ENCODE peak calls at places on chromosome 4, in four cellular contexts. S is AG08396; Y is NCI-H2081; D is activated CD4-positive, alpha-beta T cell treated with anti-CD3 and anti-CD28 coated beads, Interleukin-2, amount 50 U/mL, for 1 hour. B is an unnamed sample.

GRCh38 chr4:4387531-4388311 is 819 bp downstream of the NSG1 start:
- DNase-seq in Y (no peak), D (no peak), S (no peak), B (no peak)

GRCh38 chr4:41890085-41890484 is 45.1 kb upstream of the TMEM33 start:
- DNase-seq in Y (no peak), D (no peak), S (no peak), B (no peak)

GRCh38 chr4:185933078-185933581 is 121.1 kb upstream of the SORBS2 start:
- DNase-seq in Y (no peak), S (no peak), D (no peak), B (no peak)

GRCh38 chr4:158186815-158187214 is 14.0 kb upstream of the GASK1B start:
- DNase-seq in D (no peak), S (no peak), Y (no peak), B (no peak)

GRCh38 chr4:139177888-139178609 is 1.0 kb upstream of the ELF2 start:
- DNase-seq in Y (peak), D (peak), S (peak), B (peak)

GRCh38 chr4:45120163-45120562 is 393.8 kb upstream of the GNPDA2 start:
- DNase-seq in D (no peak), Y (no peak), S (no peak), B (no peak)

GRCh38 chr4:168683595-168683994 is 186.7 kb downstream of the PALLD start:
- DNase-seq in D (no peak), S (peak), Y (no peak), B (no peak)

GRCh38 chr4:121655320-121656268 is 41.2 kb downstream of the ANXA5 start:
- DNase-seq in S (no peak), D (no peak), Y (no peak), B (no peak)

GRCh38 chr4:139163806-139164206 is 13.2 kb downstream of the ELF2 start:
- DNase-seq in S (no peak), Y (no peak), D (no peak), B (no peak)

GRCh38 chr4:3729885-3730226 is 36.3 kb upstream of the ADRA2C start:
- DNase-seq in Y (no peak), S (no peak), D (no peak), B (no peak)

GRCh38 chr4:136731025-136731424 is 801.3 kb downstream of the PCDH18 start:
- DNase-seq in D (no peak), Y (no peak), S (no peak), B (no peak)

GRCh38 chr4:8761167-8761823 is 110.3 kb downstream of the HMX1 start:
- DNase-seq in S (no peak), Y (no peak), D (no peak), B (peak)

GRCh38 chr4:94962484-94962883 is 204.7 kb downstream of the BMPR1B start:
- DNase-seq in Y (no peak), S (no peak), D (no peak), B (no peak)

GRCh38 chr4:107278791-107279481 is 242.8 kb upstream of the DKK2 start:
- DNase-seq in D (no peak), Y (no peak), S (no peak), B (no peak)

GRCh38 chr4:76035799-76036389 is at the start of gene CXCL11:
- DNase-seq in D (no peak), Y (no peak), S (no peak), B (no peak)

GRCh38 chr4:184942447-184943425 is 75.6 kb upstream of the HELT start:
- DNase-seq in S (no peak), Y (no peak), D (no peak), B (no peak)

GRCh38 chr4:138766332-138766731 is 249.2 kb upstream of the NOCT start:
- DNase-seq in D (no peak), S (no peak), Y (no peak), B (no peak)

GRCh38 chr4:99013884-99014523 is 18.5 kb downstream of the METAP1 start:
- DNase-seq in Y (no peak), S (no peak), D (no peak), B (no peak)

GRCh38 chr4:155377281-155377680 is 516 bp upstream of the MAP9 start:
- DNase-seq in Y (no peak), D (no peak), S (no peak), B (no peak)

GRCh38 chr4:15836362-15836761 is 58.2 kb downstream of the CD38 start:
- DNase-seq in Y (no peak), D (no peak), S (no peak), B (no peak)

GRCh38 chr4:148245015-148245414 is 197.2 kb downstream of the NR3C2 start:
- DNase-seq in S (no peak), Y (no peak), D (no peak), B (no peak)

GRCh38 chr4:6674500-6675149 is 19.1 kb upstream of the S100P start:
- DNase-seq in Y (peak), S (no peak), D (peak), B (peak)

GRCh38 chr4:48585401-48585800 is 95.3 kb downstream of the ZAR1 start:
- DNase-seq in D (no peak), S (no peak), Y (peak), B (no peak)

GRCh38 chr4:176185068-176185467 is 10.3 kb downstream of the SPATA4 start:
- DNase-seq in S (peak), D (no peak), Y (no peak), B (no peak)